ENCODE peak calls at places on chromosomes 13 and 19, in seven cellular contexts. One of them, this sample, is unnamed.

GRCh38 chr19:19459707-19460251 is 54.3 kb downstream of the GATAD2A start:
- DNase-seq in GM12878: no peak
- DNase-seq in Panc1: peak
- DNase-seq in SK-N-SH: no peak
- DNase-seq in K562: no peak
- DNase-seq in H1: no peak
- DNase-seq in HepG2: no peak
- DNase-seq in this sample: no peak

GRCh38 chr13:62243146-62243545 is 827.5 kb upstream of the PCDH20 start:
- DNase-seq in GM12878: no peak
- DNase-seq in Panc1: no peak
- DNase-seq in SK-N-SH: no peak
- DNase-seq in K562: no peak
- DNase-seq in H1: no peak
- DNase-seq in HepG2: no peak
- DNase-seq in this sample: no peak

GRCh38 chr13:51794959-51795358 is 9.0 kb downstream of the DHRS12 start:
- DNase-seq in GM12878: no peak
- DNase-seq in Panc1: no peak
- DNase-seq in SK-N-SH: no peak
- DNase-seq in K562: no peak
- DNase-seq in H1: no peak
- DNase-seq in HepG2: no peak
- DNase-seq in this sample: no peak

GRCh38 chr13:112768795-112769411 is 79.1 kb downstream of the ATP11A start:
- DNase-seq in GM12878: peak
- DNase-seq in Panc1: no peak
- DNase-seq in SK-N-SH: no peak
- DNase-seq in K562: no peak
- DNase-seq in H1: no peak
- DNase-seq in HepG2: no peak
- DNase-seq in this sample: no peak

GRCh38 chr13:79560954-79561353 is 80.0 kb downstream of the NDFIP2 start:
- DNase-seq in GM12878: no peak
- DNase-seq in Panc1: no peak
- DNase-seq in SK-N-SH: no peak
- DNase-seq in K562: no peak
- DNase-seq in H1: no peak
- DNase-seq in HepG2: no peak
- DNase-seq in this sample: no peak

GRCh38 chr19:58529405-58529804 is 9.8 kb upstream of the ZBTB45 start:
- DNase-seq in GM12878: no peak
- DNase-seq in Panc1: no peak
- DNase-seq in SK-N-SH: no peak
- DNase-seq in K562: no peak
- DNase-seq in H1: no peak
- DNase-seq in HepG2: no peak
- DNase-seq in this sample: no peak

GRCh38 chr19:43474986-43475705 is 9.7 kb upstream of the LYPD3 start:
- DNase-seq in GM12878: no peak
- DNase-seq in Panc1: peak
- DNase-seq in SK-N-SH: peak
- DNase-seq in K562: peak
- DNase-seq in H1: peak
- DNase-seq in HepG2: no peak
- DNase-seq in this sample: peak

GRCh38 chr13:39616087-39616694 is 13.2 kb upstream of the LHFPL6 start:
- DNase-seq in GM12878: no peak
- DNase-seq in Panc1: no peak
- DNase-seq in SK-N-SH: peak
- DNase-seq in K562: peak
- DNase-seq in H1: no peak
- DNase-seq in HepG2: peak
- DNase-seq in this sample: peak

GRCh38 chr13:43326100-43326499 is 302.7 kb downstream of the DNAJC15 start:
- DNase-seq in GM12878: no peak
- DNase-seq in Panc1: no peak
- DNase-seq in SK-N-SH: no peak
- DNase-seq in K562: no peak
- DNase-seq in H1: no peak
- DNase-seq in HepG2: no peak
- DNase-seq in this sample: no peak

GRCh38 chr13:30418886-30419459 is 3.3 kb upstream of the UBE2L5 start:
- DNase-seq in GM12878: no peak
- DNase-seq in Panc1: no peak
- DNase-seq in SK-N-SH: no peak
- DNase-seq in K562: no peak
- DNase-seq in H1: no peak
- DNase-seq in HepG2: no peak
- DNase-seq in this sample: no peak

GRCh38 chr19:43641333-43641732 is 1.7 kb upstream of the CADM4 start:
- DNase-seq in GM12878: no peak
- DNase-seq in Panc1: no peak
- DNase-seq in SK-N-SH: no peak
- DNase-seq in K562: no peak
- DNase-seq in H1: no peak
- DNase-seq in HepG2: no peak
- DNase-seq in this sample: no peak

GRCh38 chr13:105272660-105273631 is 1262.5 kb downstream of the EFNB2 start:
- DNase-seq in GM12878: no peak
- DNase-seq in Panc1: no peak
- DNase-seq in SK-N-SH: no peak
- DNase-seq in K562: no peak
- DNase-seq in H1: no peak
- DNase-seq in HepG2: no peak
- DNase-seq in this sample: no peak

GRCh38 chr19:38287604-38288003 is 16.4 kb upstream of the C19orf33 start:
- DNase-seq in GM12878: no peak
- DNase-seq in Panc1: no peak
- DNase-seq in SK-N-SH: no peak
- DNase-seq in K562: no peak
- DNase-seq in H1: no peak
- DNase-seq in HepG2: no peak
- DNase-seq in this sample: no peak

GRCh38 chr19:40139533-40140287 is 49.0 kb upstream of the ZNF780A start:
- DNase-seq in GM12878: no peak
- DNase-seq in Panc1: peak
- DNase-seq in SK-N-SH: peak
- DNase-seq in K562: peak
- DNase-seq in H1: no peak
- DNase-seq in HepG2: peak
- DNase-seq in this sample: peak

GRCh38 chr19:12792048-12792852 is 964 bp downstream of the JUNB start:
- DNase-seq in GM12878: no peak
- DNase-seq in Panc1: no peak
- DNase-seq in SK-N-SH: peak
- DNase-seq in K562: peak
- DNase-seq in H1: no peak
- DNase-seq in HepG2: peak
- DNase-seq in this sample: no peak

GRCh38 chr19:19171821-19172532 is 1.9 kb upstream of the MEF2B start:
- DNase-seq in GM12878: no peak
- DNase-seq in Panc1: no peak
- DNase-seq in SK-N-SH: no peak
- DNase-seq in K562: peak
- DNase-seq in H1: no peak
- DNase-seq in HepG2: peak
- DNase-seq in this sample: no peak

GRCh38 chr19:6801397-6802086 is 29.0 kb downstream of the VAV1 start:
- DNase-seq in GM12878: peak
- DNase-seq in Panc1: no peak
- DNase-seq in SK-N-SH: peak
- DNase-seq in K562: peak
- DNase-seq in H1: no peak
- DNase-seq in HepG2: no peak
- DNase-seq in this sample: peak

GRCh38 chr13:39415003-39415402 is 188.0 kb downstream of the LHFPL6 start:
- DNase-seq in GM12878: no peak
- DNase-seq in Panc1: no peak
- DNase-seq in SK-N-SH: no peak
- DNase-seq in K562: no peak
- DNase-seq in H1: no peak
- DNase-seq in HepG2: peak
- DNase-seq in this sample: no peak

GRCh38 chr19:46373573-46374359 is 26.9 kb downstream of the PPP5C start:
- DNase-seq in GM12878: no peak
- DNase-seq in Panc1: no peak
- DNase-seq in SK-N-SH: peak
- DNase-seq in K562: no peak
- DNase-seq in H1: peak
- DNase-seq in HepG2: no peak
- DNase-seq in this sample: no peak

GRCh38 chr13:98476538-98476966 is 100.4 kb downstream of the STK24 start:
- DNase-seq in GM12878: peak
- DNase-seq in Panc1: no peak
- DNase-seq in SK-N-SH: no peak
- DNase-seq in K562: peak
- DNase-seq in H1: no peak
- DNase-seq in HepG2: no peak
- DNase-seq in this sample: peak

GRCh38 chr13:111488466-111489132 is 168.2 kb downstream of the TEX29 start:
- DNase-seq in GM12878: no peak
- DNase-seq in Panc1: no peak
- DNase-seq in SK-N-SH: no peak
- DNase-seq in K562: no peak
- DNase-seq in H1: no peak
- DNase-seq in HepG2: no peak
- DNase-seq in this sample: no peak
- TF ChIP-seq SIN3A in GM12878: no peak
- TF ChIP-seq SIN3A in Panc1: no peak
- TF ChIP-seq SIN3A in SK-N-SH: no peak
- TF ChIP-seq SIN3A in K562: no peak
- TF ChIP-seq SIN3A in H1: no peak
- TF ChIP-seq SIN3A in HepG2: no peak
- TF ChIP-seq SIN3A in this sample: no peak

DNA sequence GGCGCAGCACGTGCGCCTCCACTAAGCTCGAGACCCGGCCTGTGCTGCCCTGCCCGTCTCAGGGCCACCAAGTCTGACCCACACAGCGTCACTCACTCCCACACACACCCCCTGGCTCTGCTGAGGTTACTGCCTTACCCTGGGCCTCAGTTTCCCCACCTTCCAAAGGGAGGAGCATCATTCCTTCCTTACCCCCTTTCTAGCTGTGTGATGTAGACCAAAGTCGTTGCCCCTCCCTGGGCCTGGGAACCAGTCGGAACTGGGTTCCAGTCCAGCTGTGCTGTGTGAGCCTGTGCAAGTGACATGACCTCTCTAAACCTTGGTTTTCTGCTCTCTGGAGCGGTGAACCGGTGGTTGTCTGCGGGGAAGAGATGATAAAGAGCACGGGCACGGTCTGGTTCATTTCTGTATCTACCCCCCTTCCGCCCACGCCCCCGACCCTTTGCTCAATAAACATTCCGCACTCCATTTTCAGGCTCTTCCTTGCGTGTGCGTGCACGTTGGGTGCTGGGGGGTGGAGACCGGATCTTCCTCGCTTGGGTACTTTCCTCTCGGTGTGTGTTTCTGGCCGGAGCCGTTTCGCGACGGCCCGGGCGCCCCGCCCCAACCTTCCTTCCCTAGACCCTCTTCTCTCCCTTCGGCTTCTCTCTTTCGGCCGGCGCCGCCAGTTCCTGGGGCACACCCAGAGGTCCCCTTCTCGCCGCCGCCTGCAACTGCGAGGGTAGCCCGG is at the start of gene ZNF581:
- DNase-seq in GM12878: peak
- DNase-seq in Panc1: no peak
- DNase-seq in SK-N-SH: peak
- DNase-seq in K562: no peak
- DNase-seq in H1: no peak
- DNase-seq in HepG2: peak
- DNase-seq in this sample: no peak
- TF ChIP-seq SIN3A in GM12878: peak
- TF ChIP-seq SIN3A in Panc1: peak
- TF ChIP-seq SIN3A in SK-N-SH: peak
- TF ChIP-seq SIN3A in K562: peak
- TF ChIP-seq SIN3A in H1: peak
- TF ChIP-seq SIN3A in HepG2: peak
- TF ChIP-seq SIN3A in this sample: peak

DNA sequence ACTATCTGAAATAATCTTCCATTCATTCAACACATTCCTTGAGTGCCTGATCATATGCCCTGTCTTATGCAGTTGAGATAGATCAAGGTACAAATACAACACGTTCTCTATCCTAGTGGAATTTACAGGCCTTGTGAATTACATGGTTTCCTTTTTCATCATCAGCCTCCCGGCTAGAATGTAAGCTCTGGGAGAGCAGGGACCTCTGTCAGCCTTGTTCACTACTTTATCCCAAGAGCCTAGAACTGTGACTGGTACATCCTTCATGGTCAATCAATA is 6.9 kb upstream of the MRPS31 start:
- DNase-seq in GM12878: no peak
- DNase-seq in Panc1: no peak
- DNase-seq in SK-N-SH: no peak
- DNase-seq in K562: no peak
- DNase-seq in H1: no peak
- DNase-seq in HepG2: no peak
- DNase-seq in this sample: no peak
- TF ChIP-seq SIN3A in GM12878: no peak
- TF ChIP-seq SIN3A in Panc1: no peak
- TF ChIP-seq SIN3A in SK-N-SH: no peak
- TF ChIP-seq SIN3A in K562: no peak
- TF ChIP-seq SIN3A in H1: no peak
- TF ChIP-seq SIN3A in HepG2: no peak
- TF ChIP-seq SIN3A in this sample: no peak

GRCh38 chr19:33063356-33064116 is 1.2 kb downstream of the RHPN2 start:
- DNase-seq in GM12878: no peak
- DNase-seq in Panc1: no peak
- DNase-seq in SK-N-SH: peak
- DNase-seq in K562: no peak
- DNase-seq in H1: no peak
- DNase-seq in HepG2: no peak
- DNase-seq in this sample: no peak

GRCh38 chr19:33062902-33063301 is 1.8 kb downstream of the RHPN2 start:
- DNase-seq in GM12878: no peak
- DNase-seq in Panc1: no peak
- DNase-seq in SK-N-SH: no peak
- DNase-seq in K562: no peak
- DNase-seq in H1: no peak
- DNase-seq in HepG2: no peak
- DNase-seq in this sample: no peak

GRCh38 chr19:33066543-33066942 is 1.9 kb upstream of the RHPN2 start:
- DNase-seq in GM12878: no peak
- DNase-seq in Panc1: no peak
- DNase-seq in SK-N-SH: no peak
- DNase-seq in K562: no peak
- DNase-seq in H1: no peak
- DNase-seq in HepG2: no peak
- DNase-seq in this sample: no peak

GRCh38 chr19:33064117-33064777 is 441 bp downstream of the RHPN2 start:
- DNase-seq in GM12878: no peak
- DNase-seq in Panc1: no peak
- DNase-seq in SK-N-SH: peak
- DNase-seq in K562: peak
- DNase-seq in H1: no peak
- DNase-seq in HepG2: no peak
- DNase-seq in this sample: no peak

GRCh38 chr19:33064778-33065550 is at the start of gene RHPN2:
- DNase-seq in GM12878: no peak
- DNase-seq in Panc1: no peak
- DNase-seq in SK-N-SH: peak
- DNase-seq in K562: peak
- DNase-seq in H1: no peak
- DNase-seq in HepG2: peak
- DNase-seq in this sample: peak
- TF ChIP-seq SIN3A in GM12878: no peak
- TF ChIP-seq SIN3A in Panc1: peak
- TF ChIP-seq SIN3A in SK-N-SH: no peak
- TF ChIP-seq SIN3A in K562: no peak
- TF ChIP-seq SIN3A in H1: no peak
- TF ChIP-seq SIN3A in HepG2: peak
- TF ChIP-seq SIN3A in this sample: no peak

GRCh38 chr19:42466521-42467436 is 24.0 kb upstream of the CXCL17 start:
- DNase-seq in GM12878: no peak
- DNase-seq in Panc1: no peak
- DNase-seq in SK-N-SH: no peak
- DNase-seq in K562: no peak
- DNase-seq in H1: no peak
- DNase-seq in HepG2: no peak
- DNase-seq in this sample: no peak
- TF ChIP-seq SIN3A in GM12878: no peak
- TF ChIP-seq SIN3A in Panc1: no peak
- TF ChIP-seq SIN3A in SK-N-SH: no peak
- TF ChIP-seq SIN3A in K562: no peak
- TF ChIP-seq SIN3A in H1: no peak
- TF ChIP-seq SIN3A in HepG2: no peak
- TF ChIP-seq SIN3A in this sample: no peak